ENCODE peak calls at places on chromosomes 3 and 15, in nine cellular contexts. P is effector memory CD4-positive, alpha-beta T cell; I is Caco-2; B is pancreas; R is WERI-Rb-1; K is esophagus squamous epithelium; J is endodermal cell; A is cardiac muscle cell; E is fibroblast of lung. M is an unnamed sample.

GRCh38 chr15:67133738-67134576 is 68.6 kb downstream of the SMAD3 start:
- DNase-seq in B (no peak), R (no peak), E (peak; percentile 85), I (no peak), K (no peak), P (peak; percentile 64), J (no peak), A (peak; percentile 44), M (no peak)

GRCh38 chr3:176967525-176967924 is 229.8 kb downstream of the TBL1XR1 start:
- DNase-seq in B (no peak), R (no peak), I (peak; percentile 3), J (no peak), P (no peak), E (peak; percentile 77), A (no peak), K (no peak), M (no peak)

GRCh38 chr15:33067456-33067855 is 127.1 kb downstream of the FMN1 start:
- DNase-seq in R (no peak), I (no peak), P (no peak), A (no peak), J (peak; percentile 62), K (no peak), E (peak; percentile 77), B (no peak), M (peak; percentile 56)

GRCh38 chr15:98524274-98524673 is 124.1 kb upstream of the IGF1R start:
- DNase-seq in B (no peak), E (no peak), K (no peak), A (no peak), R (no peak), I (no peak), P (no peak), J (no peak), M (no peak)

GRCh38 chr3:195893516-195893915 is 14.8 kb downstream of the TNK2 start:
- DNase-seq in K (no peak), R (no peak), I (no peak), J (no peak), P (no peak), B (no peak), E (no peak), A (no peak), M (no peak)

GRCh38 chr15:83193721-83194120 is 13.9 kb downstream of the HDGFL3 start:
- DNase-seq in K (no peak), R (no peak), B (no peak), E (no peak), J (no peak), I (no peak), P (no peak), A (no peak), M (no peak)

GRCh38 chr3:45923755-45924154 is 19.5 kb upstream of the CXCR6 start:
- DNase-seq in B (no peak), I (no peak), P (no peak), R (no peak), E (peak; percentile 35), A (no peak), J (no peak), K (no peak), M (peak; percentile 39)

GRCh38 chr15:81504170-81504905 is 130.3 kb upstream of the TMC3 start:
- DNase-seq in K (no peak), J (no peak), I (no peak), R (no peak), P (no peak), B (no peak), A (no peak), E (peak; percentile 83), M (no peak)

GRCh38 chr15:80429964-80430363 is 25.8 kb downstream of the ARNT2 start:
- DNase-seq in A (no peak), E (no peak), P (no peak), R (no peak), I (no peak), B (no peak), J (no peak), K (no peak), M (no peak)

GRCh38 chr15:39110336-39110735 is 470.5 kb upstream of the THBS1 start:
- DNase-seq in R (no peak), A (no peak), I (no peak), E (peak; percentile 94), K (no peak), P (no peak), J (no peak), B (no peak), M (no peak)

GRCh38 chr3:49928511-49929017 is 1.0 kb downstream of the MON1A start:
- DNase-seq in R (no peak), A (no peak), K (no peak), I (no peak), P (no peak), B (no peak), E (no peak), J (peak; percentile 57), M (no peak)

GRCh38 chr15:76823903-76824302 is 81.2 kb downstream of the SCAPER start:
- DNase-seq in J (no peak), B (no peak), E (peak; percentile 14), R (no peak), K (no peak), I (no peak), P (no peak), A (no peak), M (no peak)

GRCh38 chr3:197367081-197367780 is 68.8 kb upstream of the DLG1 start:
- DNase-seq in R (peak; percentile 75), I (no peak), P (no peak), A (no peak), E (peak; percentile 97), K (peak; percentile 17), B (no peak), J (peak; percentile 77), M (peak; percentile 100)

GRCh38 chr3:184155644-184156521 is 706 bp downstream of the DVL3 start:
- DNase-seq in P (no peak), B (peak; percentile 39), K (no peak), J (peak; percentile 82), I (peak; percentile 53), A (peak; percentile 54), R (peak; percentile 33), E (peak; percentile 42), M (peak; percentile 54)

GRCh38 chr3:122714269-122714668 is 33.6 kb downstream of the PARP14 start:
- DNase-seq in K (no peak), E (no peak), A (no peak), B (no peak), I (no peak), R (no peak), J (no peak), P (no peak), M (no peak)

GRCh38 chr3:122719273-122719921 is 38.8 kb downstream of the PARP14 start:
- DNase-seq in A (no peak), R (no peak), K (no peak), E (no peak), P (no peak), I (no peak), J (no peak), B (no peak), M (no peak)

DNA sequence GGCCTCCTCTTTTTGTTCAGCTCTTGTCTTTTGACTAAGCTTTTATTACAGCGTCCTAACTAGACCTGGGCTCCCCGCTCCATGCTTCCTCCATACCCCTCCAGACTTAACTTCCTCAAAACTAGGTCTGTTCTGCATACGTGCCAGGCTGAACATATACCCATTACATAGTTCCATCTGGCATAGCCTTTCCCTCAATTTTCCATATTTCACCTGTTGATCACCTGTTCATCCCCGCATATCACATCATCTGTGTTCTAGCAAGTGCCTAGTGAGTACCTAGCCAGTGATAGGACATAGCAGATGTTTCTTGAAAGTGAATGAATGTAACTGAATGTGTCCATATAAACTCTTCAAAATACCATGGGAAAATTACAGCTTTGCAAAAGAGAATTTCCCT is 36.0 kb downstream of the PARP14 start:
- DNase-seq in A (no peak), P (no peak), R (no peak), B (no peak), K (no peak), E (no peak), J (no peak), I (no peak), M (no peak)
- H3K36me3 ChIP-seq in A (no peaks in the 10 kb centered on the region), P (peaks cover 86% of the 10 kb centered on the region), R (no peaks in the 10 kb centered on the region), B (peaks cover 43% of the 10 kb centered on the region), K (peaks cover 48% of the 10 kb centered on the region), E (no peaks in the 10 kb centered on the region), J (no peaks in the 10 kb centered on the region), I (peaks cover 2% of the 10 kb centered on the region), M (peaks cover 44% of the 10 kb centered on the region)

GRCh38 chr15:23565395-23566069 is at the start of gene MKRN3:
- DNase-seq in K (no peak), A (no peak), I (peak; percentile 91), P (peak; percentile 16), R (peak; percentile 74), E (peak; percentile 90), B (no peak), J (no peak), M (peak; percentile 70)
- H3K9me3 ChIP-seq in K (no peaks in the 10 kb centered on the region), A (peaks cover 2% of the 10 kb centered on the region), I (no peaks in the 10 kb centered on the region), P (no peaks in the 10 kb centered on the region), R (peaks cover 5% of the 10 kb centered on the region), E (no peaks in the 10 kb centered on the region), B (no peaks in the 10 kb centered on the region), J (peaks cover 14% of the 10 kb centered on the region), M (no peaks in the 10 kb centered on the region)

GRCh38 chr15:78050441-78050809 is 27.1 kb downstream of the TBC1D2B start:
- DNase-seq in B (no peak), P (no peak), K (no peak), J (no peak), E (peak; percentile 56), I (no peak), R (no peak), A (no peak), M (no peak)

GRCh38 chr15:78050851-78051250 is 26.7 kb downstream of the TBC1D2B start:
- DNase-seq in I (no peak), P (peak; percentile 16), K (no peak), B (no peak), A (peak; percentile 7), E (peak; percentile 62), R (no peak), J (no peak), M (no peak)

GRCh38 chr15:78051622-78052405 is 25.7 kb downstream of the TBC1D2B start:
- DNase-seq in P (no peak), I (peak; percentile 14), J (no peak), B (peak; percentile 64), R (no peak), A (peak; percentile 15), K (no peak), E (peak; percentile 67), M (peak; percentile 62)

GRCh38 chr15:78054518-78054917 is 23.0 kb downstream of the TBC1D2B start:
- DNase-seq in J (peak; percentile 3), I (no peak), E (no peak), A (no peak), R (no peak), K (no peak), B (no peak), P (no peak), M (no peak)

DNA sequence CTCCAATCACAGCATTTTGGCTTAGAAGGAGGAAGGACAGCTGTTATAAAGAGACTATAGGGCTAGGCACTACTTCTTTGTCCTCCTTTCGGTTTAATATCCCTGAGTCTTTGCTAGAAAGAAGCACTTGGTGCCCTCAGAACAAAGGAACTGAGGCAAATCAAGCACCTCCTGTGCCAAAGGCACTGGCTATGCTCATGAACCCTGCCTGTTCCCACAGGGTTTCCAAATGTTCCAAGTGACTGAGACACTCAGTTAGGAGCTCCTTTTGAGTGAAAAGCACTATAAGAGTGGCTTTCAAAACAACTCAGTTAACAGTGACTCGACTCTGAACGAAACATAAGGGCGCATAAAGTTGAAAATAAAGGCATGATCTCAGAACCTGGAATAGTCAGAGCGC is 25.0 kb downstream of the TBC1D2B start:
- DNase-seq in J (no peak), I (no peak), E (no peak), K (no peak), A (no peak), R (no peak), P (no peak), B (no peak), M (no peak)
- H3K4me3 ChIP-seq in J (no peak overlapping the region), I (no peak overlapping the region), E (no peak overlapping the region), K (no peak overlapping the region), A (no peak overlapping the region), R (no peak overlapping the region), P (no peak overlapping the region), B (no peak overlapping the region), M (no peak overlapping the region)

GRCh38 chr15:20340931-20341661 is 200.5 kb downstream of the GOLGA6L6 start:
- DNase-seq in E (no peak), B (peak; percentile 20), P (peak; percentile 50), J (peak; percentile 86), A (peak; percentile 46), I (no peak), K (no peak), R (peak; percentile 44), M (peak; percentile 54)
- H3K36me3 ChIP-seq in E (no peaks in the 10 kb centered on the region), B (no peaks in the 10 kb centered on the region), P (no peaks in the 10 kb centered on the region), J (no peaks in the 10 kb centered on the region), A (no peaks in the 10 kb centered on the region), I (no peaks in the 10 kb centered on the region), K (no peaks in the 10 kb centered on the region), R (no peaks in the 10 kb centered on the region), M (no peaks in the 10 kb centered on the region)

M was measured in MG63.